ENCODE peak calls at places on chromosomes 4 and X, in six cellular contexts. Z, Q, C, D, J and S are unnamed samples.

GRCh38 chrX:47191331-47191730 is 2.3 kb upstream of the UBA1 start:
- DNase-seq in Q (peak; percentile 25), Z (no peak), J (peak; percentile 41), D (no peak), C (peak; percentile 72), S (no peak)

GRCh38 chr4:55018521-55018920 is 106.9 kb downstream of the KDR start:
- DNase-seq in D (no peak), Z (no peak), C (no peak), J (no peak), Q (no peak), S (no peak)

GRCh38 chrX:56978172-56978571 is 17.2 kb downstream of the SPIN3 start:
- DNase-seq in D (no peak), J (peak; percentile 52), Q (peak; percentile 7), C (peak; percentile 55), Z (no peak), S (peak; percentile 4)

GRCh38 chr4:5998333-5998936 is 19.8 kb downstream of the C4orf50 start:
- DNase-seq in C (peak; percentile 71), D (peak; percentile 13), J (peak; percentile 42), Z (peak; percentile 9), Q (no peak), S (peak; percentile 6)

GRCh38 chr4:41203169-41203568 is 11.2 kb downstream of the APBB2 start:
- DNase-seq in Q (no peak), Z (no peak), D (no peak), C (no peak), J (no peak), S (no peak)

GRCh38 chr4:189436207-189436606 is 504.5 kb upstream of the FRG1 start:
- DNase-seq in D (no peak), J (no peak), Z (no peak), Q (no peak), C (no peak), S (no peak)

GRCh38 chr4:99885063-99885664 is 9.1 kb downstream of the LAMTOR3 start:
- DNase-seq in Q (no peak), D (no peak), Z (no peak), J (peak; percentile 42), C (peak; percentile 3), S (no peak)

GRCh38 chr4:42371306-42372063 is 25.8 kb upstream of the SHISA3 start:
- DNase-seq in D (no peak), C (peak; percentile 14), J (peak; percentile 22), Z (peak; percentile 25), Q (no peak), S (peak; percentile 46)

GRCh38 chr4:141309864-141310263 is 89.2 kb downstream of the ZNF330 start:
- DNase-seq in D (no peak), C (no peak), Z (no peak), J (no peak), Q (no peak), S (no peak)

GRCh38 chrX:39808471-39808917 is 289.3 kb downstream of the BCOR start:
- DNase-seq in C (no peak), Q (no peak), J (peak; percentile 95), D (no peak), Z (no peak), S (peak; percentile 58)

GRCh38 chrX:20265726-20266681 is 705 bp downstream of the RPS6KA3 start:
- DNase-seq in Z (no peak), J (peak; percentile 31), D (peak; percentile 1), C (peak; percentile 22), Q (no peak), S (no peak)

GRCh38 chr4:100240008-100240407 is 49.7 kb upstream of the DDIT4L start:
- DNase-seq in D (no peak), J (peak; percentile 3), C (no peak), Q (no peak), Z (no peak), S (no peak)

GRCh38 chrX:18769812-18770573 is 62.5 kb downstream of the PPEF1 start:
- DNase-seq in Z (no peak), J (peak; percentile 1), Q (no peak), D (no peak), C (no peak), S (no peak)

GRCh38 chrX:37873220-37873619 is 25.8 kb upstream of the DYNLT3 start:
- DNase-seq in D (no peak), Q (no peak), Z (no peak), C (no peak), J (no peak), S (no peak)

GRCh38 chr4:100738388-100739165 is 220.8 kb upstream of the EMCN start:
- DNase-seq in C (no peak), Q (no peak), Z (peak; percentile 92), J (peak; percentile 95), D (no peak), S (peak; percentile 82)

GRCh38 chr4:154989511-154989910 is 208.4 kb downstream of the RBM46 start:
- DNase-seq in Q (no peak), C (no peak), Z (no peak), J (no peak), D (no peak), S (peak; percentile 56)

GRCh38 chr4:9409793-9410192 is 34.4 kb upstream of the DEFB131A start:
- DNase-seq in Z (no peak), D (no peak), C (no peak), J (no peak), Q (no peak), S (no peak)

GRCh38 chr4:14445882-14446281 is 556.4 kb upstream of the CPEB2 start:
- DNase-seq in C (no peak), Z (no peak), D (no peak), Q (no peak), J (peak; percentile 16), S (no peak)

GRCh38 chr4:25113915-25114904 is 46.0 kb downstream of the SEPSECS start:
- DNase-seq in Z (peak; percentile 50), C (no peak), D (no peak), Q (no peak), J (peak; percentile 42), S (peak; percentile 10)

GRCh38 chr4:126701756-126702155 is 931.0 kb upstream of the INTU start:
- DNase-seq in Z (peak; percentile 71), J (peak; percentile 80), C (no peak), Q (no peak), D (no peak), S (no peak)

GRCh38 chr4:55757356-55758024 is 62.1 kb upstream of the EXOC1L start:
- DNase-seq in Z (no peak), C (no peak), J (no peak), D (no peak), Q (no peak), S (no peak)

GRCh38 chrX:21225643-21226042 is 148.6 kb upstream of the CNKSR2 start:
- DNase-seq in Q (no peak), Z (no peak), C (no peak), D (no peak), J (no peak), S (no peak)

GRCh38 chr4:78693777-78694456 is 82.2 kb upstream of the BMP2K start:
- DNase-seq in J (no peak), C (no peak), Z (no peak), Q (no peak), D (no peak), S (no peak)

GRCh38 chr4:39169426-39169825 is 12.9 kb upstream of the WDR19 start:
- DNase-seq in C (no peak), D (no peak), Q (no peak), J (peak; percentile 68), Z (no peak), S (no peak)

GRCh38 chrX:55312655-55313054 is 47.9 kb upstream of the PAGE3 start:
- DNase-seq in D (no peak), C (no peak), Z (no peak), J (peak; percentile 83), Q (no peak), S (no peak)

GRCh38 chrX:85084770-85085393 is 81.2 kb downstream of the APOOL start:
- DNase-seq in J (peak; percentile 3), C (peak; percentile 1), Q (no peak), Z (no peak), D (no peak), S (no peak)

GRCh38 chr4:135434936-135435335 is 1233.3 kb upstream of the PABPC4L start:
- DNase-seq in C (no peak), Z (no peak), Q (no peak), D (no peak), J (peak; percentile 90), S (no peak)

GRCh38 chr4:139603576-139604387 is 47.8 kb upstream of the SETD7 start:
- DNase-seq in C (peak; percentile 55), Q (no peak), J (peak; percentile 47), Z (no peak), D (no peak), S (no peak)

GRCh38 chr4:56410247-56410646 is 23.0 kb upstream of the AASDH start:
- DNase-seq in Q (no peak), C (peak; percentile 61), Z (peak; percentile 87), J (peak; percentile 96), D (no peak), S (peak; percentile 95)